ENCODE peak calls at places on chromosomes 16 and 17, in six cellular contexts. D, X, E, Y, U and K are unnamed samples.

GRCh38 chr16:2816751-2817495 is at the start of gene PRSS21:
- DNase-seq in D (no peak), X (no peak), E (no peak), Y (no peak), U (no peak), K (no peak)

GRCh38 chr16:19168173-19169080 is at the start of gene SYT17:
- DNase-seq in D (no peak), X (no peak), E (no peak), Y (peak), U (no peak), K (no peak)

GRCh38 chr17:31752570-31752969 is 106.5 kb downstream of the COPRS start:
- DNase-seq in D (no peak), X (no peak), E (no peak), Y (no peak), U (no peak), K (no peak)

GRCh38 chr17:58310511-58311428 is 17.8 kb downstream of the TSPOAP1 start:
- DNase-seq in D (no peak), X (no peak), E (no peak), Y (peak), U (no peak), K (peak)

GRCh38 chr17:50047488-50048126 is 8.3 kb upstream of the ITGA3 start:
- DNase-seq in D (no peak), X (peak), E (peak), Y (no peak), U (peak), K (no peak)

GRCh38 chr16:71952818-71953217 is 47.4 kb downstream of the PKD1L3 start:
- DNase-seq in D (no peak), X (no peak), E (no peak), Y (no peak), U (no peak), K (no peak)

GRCh38 chr17:75011788-75012319 is 616 bp upstream of the MRPL58 start:
- DNase-seq in D (no peak), X (no peak), E (peak), Y (no peak), U (peak), K (no peak)

GRCh38 chr16:558298-559020 is 1.7 kb upstream of the PRR35 start:
- DNase-seq in D (no peak), X (no peak), E (no peak), Y (no peak), U (no peak), K (no peak)

GRCh38 chr16:12758031-12758669 is 45.5 kb downstream of the CPPED1 start:
- DNase-seq in D (no peak), X (no peak), E (no peak), Y (no peak), U (no peak), K (no peak)

GRCh38 chr16:51095114-51095872 is 55.8 kb downstream of the SALL1 start:
- DNase-seq in D (no peak), X (no peak), E (no peak), Y (no peak), U (no peak), K (no peak)

GRCh38 chr16:65497571-65497970 is 375.7 kb upstream of the CDH11 start:
- DNase-seq in D (no peak), X (no peak), E (no peak), Y (no peak), U (no peak), K (no peak)

GRCh38 chr17:58968662-58969061 is 138.0 kb downstream of the TRIM37 start:
- DNase-seq in D (no peak), X (no peak), E (no peak), Y (no peak), U (no peak), K (no peak)

GRCh38 chr17:51185763-51186332 is 19.6 kb downstream of the NME2 start:
- DNase-seq in D (no peak), X (peak), E (no peak), Y (no peak), U (no peak), K (no peak)

GRCh38 chr17:27565874-27566672 is 64.9 kb upstream of the LGALS9 start:
- DNase-seq in D (no peak), X (peak), E (no peak), Y (no peak), U (no peak), K (no peak)

GRCh38 chr17:61238455-61238933 is 161.1 kb upstream of the TBX2 start:
- DNase-seq in D (no peak), X (no peak), E (no peak), Y (no peak), U (no peak), K (no peak)

GRCh38 chr16:57536306-57537193 is at the start of gene CCDC102A:
- DNase-seq in D (no peak), X (no peak), E (peak), Y (no peak), U (no peak), K (no peak)

GRCh38 chr16:31107465-31107867 is 720 bp upstream of the BCKDK start:
- DNase-seq in D (no peak), X (no peak), E (no peak), Y (no peak), U (no peak), K (no peak)

GRCh38 chr16:87864331-87864989 is 4.8 kb downstream of the SLC7A5 start:
- DNase-seq in D (no peak), X (peak), E (no peak), Y (no peak), U (no peak), K (no peak)
- TF ChIP-seq CTCF in D (no peak), X (no peak), E (no peak), Y (no peak), U (no peak), K (no peak)

GRCh38 chr17:30375661-30376060 is 3.1 kb upstream of the CPD start:
- DNase-seq in D (no peak), X (no peak), E (no peak), Y (no peak), U (peak), K (no peak)

GRCh38 chr17:30376621-30377452 is 1.9 kb upstream of the CPD start:
- DNase-seq in D (no peak), X (no peak), E (peak), Y (no peak), U (peak), K (no peak)

GRCh38 chr17:30369995-30370394 is 8.7 kb upstream of the CPD start:
- DNase-seq in D (no peak), X (peak), E (no peak), Y (no peak), U (no peak), K (no peak)

GRCh38 chr17:30368896-30369720 is 9.6 kb upstream of the CPD start:
- DNase-seq in D (no peak), X (no peak), E (no peak), Y (no peak), U (no peak), K (no peak)

GRCh38 chr17:30372755-30373154 is 6.0 kb upstream of the CPD start:
- DNase-seq in D (no peak), X (peak), E (peak), Y (no peak), U (no peak), K (no peak)
- TF ChIP-seq CTCF in D (no peak), X (peak), E (peak), Y (no peak), U (no peak), K (no peak)

DNA sequence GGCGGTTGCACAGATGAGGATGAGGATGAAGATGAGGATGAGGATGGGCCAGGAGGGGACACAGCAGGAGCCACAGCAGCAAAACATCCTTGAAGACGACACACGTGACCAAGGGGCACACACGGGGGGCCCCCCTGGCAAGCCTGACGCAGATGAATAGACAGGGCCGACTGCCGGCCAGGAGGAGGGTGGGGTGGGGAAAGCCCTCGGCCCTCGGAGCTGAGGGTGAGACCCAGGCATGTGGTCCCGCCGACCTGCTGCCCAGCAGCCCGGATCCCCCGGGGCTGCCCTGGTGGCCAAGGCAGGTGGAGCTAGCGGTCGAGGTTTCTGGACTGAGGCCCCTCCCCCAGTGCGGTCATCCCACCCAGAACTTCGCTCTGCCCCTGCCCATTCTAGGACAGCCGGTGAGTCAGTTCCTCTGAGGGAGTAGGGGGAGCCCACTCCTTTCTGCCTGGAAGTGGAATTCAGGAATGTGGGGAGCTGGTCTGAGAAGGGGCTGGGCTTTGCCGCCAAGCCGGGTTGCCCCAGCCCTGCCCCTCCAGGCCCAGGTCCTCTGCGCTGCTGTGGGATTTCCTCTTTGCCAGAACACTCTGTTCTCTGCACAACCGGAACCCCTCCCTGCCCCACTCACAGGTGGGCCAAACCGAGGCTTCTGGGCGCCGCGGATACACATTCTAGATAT is 9.9 kb downstream of the CYGB start:
- DNase-seq in D (peak), X (peak), E (peak), Y (no peak), U (peak), K (no peak)
- TF ChIP-seq CTCF in D (peak), X (no peak), E (no peak), Y (no peak), U (peak), K (peak)

DNA sequence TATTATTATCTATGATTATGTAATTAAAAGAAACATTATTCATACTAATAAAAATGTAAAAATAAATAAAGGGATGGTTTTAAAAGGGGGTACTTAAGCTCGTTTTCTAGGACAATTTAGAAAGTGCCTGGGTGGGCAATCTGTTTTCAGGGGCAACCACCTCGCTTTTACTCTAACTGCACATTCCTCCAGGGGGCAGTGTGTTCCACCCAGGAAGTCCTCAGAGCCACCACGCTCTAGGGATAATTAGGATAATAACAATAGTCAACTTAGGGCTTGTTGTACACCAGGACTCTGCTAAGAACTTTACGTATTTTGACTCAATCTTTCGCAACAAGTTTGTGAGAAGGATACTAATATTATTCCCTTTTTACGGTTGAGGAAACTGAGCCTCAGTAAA is 396.7 kb upstream of the MAF start:
- DNase-seq in D (no peak), X (peak), E (peak), Y (no peak), U (no peak), K (no peak)
- TF ChIP-seq CTCF in D (no peak), X (peak), E (peak), Y (peak), U (peak), K (peak)